ENCODE peak calls at places on chromosomes 3 and 15, in four cellular contexts. F is A673; C is activated T-cell treated with anti-CD3 and anti-CD28 coated beads, Interleukin-2, amount 50 U/mL, for 72 hours; H is NCI-H1092. W is an unnamed sample.

GRCh38 chr3:13508496-13508895 is 28.4 kb downstream of the HDAC11 start:
- DNase-seq in F (no peak), C (no peak), H (no peak), W (no peak)

GRCh38 chr3:109154989-109155388 is 18.5 kb downstream of the C3orf85 start:
- DNase-seq in F (no peak), C (no peak), H (no peak), W (no peak)

GRCh38 chr3:187136347-187136746 is 2.9 kb downstream of the RPL39L start:
- DNase-seq in F (no peak), C (no peak), H (no peak), W (no peak)

GRCh38 chr15:64356443-64357040 is 569 bp upstream of the CSNK1G1 start:
- DNase-seq in F (peak; percentile 95), C (no peak), H (peak; percentile 76), W (no peak)

GRCh38 chr3:27596334-27596841 is 112.2 kb upstream of the SLC4A7 start:
- DNase-seq in F (no peak), C (peak; percentile 33), H (no peak), W (no peak)

GRCh38 chr3:195114026-195114425 is 156.9 kb downstream of the XXYLT1 start:
- DNase-seq in F (no peak), C (no peak), H (no peak), W (no peak)

GRCh38 chr15:33104276-33104675 is 90.2 kb downstream of the FMN1 start:
- DNase-seq in F (no peak), C (peak; percentile 25), H (no peak), W (no peak)

GRCh38 chr15:41935566-41936020 is 36.8 kb downstream of the EHD4 start:
- DNase-seq in F (no peak), C (peak; percentile 44), H (no peak), W (no peak)

GRCh38 chr3:49462222-49462621 is 7.8 kb upstream of the DAG1 start:
- DNase-seq in F (no peak), C (no peak), H (no peak), W (no peak)

GRCh38 chr3:8739757-8740508 is 6.3 kb downstream of the CAV3 start:
- DNase-seq in F (no peak), C (peak; percentile 12), H (no peak), W (no peak)

GRCh38 chr3:114351822-114352145 is 58.0 kb downstream of the TIGIT start:
- DNase-seq in F (no peak), C (no peak), H (no peak), W (no peak)

W was measured in SK-N-MC.